ENCODE peak calls at places on chromosomes 6 and 20, in nine cellular contexts. S is adipocyte, X is M059J, L is left ventricle myocardium superior, B is DMS153, R is fibroblast of mammary gland, I is posterior vena cava, Y is RKO, J is IMR-90. Q is an unnamed sample.

GRCh38 chr6:136783495-136784270 is 8.6 kb downstream of the MAP3K5 start:
- DNase-seq in S (no peak), X (no peak), L (peak; percentile 40), B (no peak), R (no peak), I (no peak), Y (no peak), J (no peak), Q (peak; percentile 93)

GRCh38 chr20:728022-728944 is 40.0 kb downstream of the SLC52A3 start:
- DNase-seq in S (peak; percentile 71), X (peak; percentile 47), L (peak; percentile 79), B (no peak), R (peak; percentile 22), I (peak; percentile 81), Y (no peak), J (peak; percentile 18), Q (peak; percentile 64)

GRCh38 chr6:760982-761955 is 68.3 kb upstream of the EXOC2 start:
- DNase-seq in S (no peak), X (no peak), L (no peak), B (no peak), R (no peak), I (no peak), Y (no peak), J (no peak), Q (peak; percentile 39)

GRCh38 chr20:44646641-44647274 is 4.7 kb downstream of the ADA start:
- DNase-seq in S (peak; percentile 31), X (peak; percentile 76), L (no peak), B (no peak), R (peak; percentile 46), I (no peak), Y (peak; percentile 63), J (peak; percentile 77), Q (peak; percentile 93)

GRCh38 chr6:147651249-147652063 is 143.0 kb downstream of the SAMD5 start:
- DNase-seq in S (peak; percentile 59), X (peak; percentile 15), L (peak; percentile 52), B (peak; percentile 9), R (peak; percentile 44), I (no peak), Y (no peak), J (peak; percentile 51), Q (no peak)

GRCh38 chr6:150183105-150183504 is 40.3 kb downstream of the PPP1R14C start:
- DNase-seq in S (no peak), X (no peak), L (no peak), B (no peak), R (no peak), I (no peak), Y (no peak), J (no peak), Q (no peak)

GRCh38 chr6:24284006-24284405 is 73.9 kb downstream of the DCDC2 start:
- DNase-seq in S (no peak), X (no peak), L (no peak), B (no peak), R (no peak), I (no peak), Y (no peak), J (no peak), Q (peak; percentile 55)

GRCh38 chr6:1094306-1094705 is 217.6 kb upstream of the FOXQ1 start:
- DNase-seq in S (peak; percentile 87), X (peak; percentile 55), L (no peak), B (no peak), R (peak; percentile 62), I (no peak), Y (no peak), J (peak; percentile 79), Q (no peak)

GRCh38 chr6:53679446-53679933 is 13.9 kb upstream of the KLHL31 start:
- DNase-seq in S (peak; percentile 48), X (peak; percentile 75), L (no peak), B (peak; percentile 1), R (peak; percentile 66), I (no peak), Y (peak; percentile 48), J (peak; percentile 46), Q (peak; percentile 60)

GRCh38 chr20:61253640-61254511 is 1.8 kb downstream of the CDH4 start:
- DNase-seq in S (peak; percentile 24), X (peak; percentile 37), L (no peak), B (no peak), R (peak; percentile 23), I (no peak), Y (no peak), J (peak; percentile 27), Q (no peak)

Q was measured in Karpas-422.